ENCODE peak calls at places on chromosomes 3 and 15, in five cellular contexts. Y is stimulated activated CD4-positive, alpha-beta T cell treated with anti-CD3 and anti-CD28 coated beads, Interleukin-1b, Interleukin-23, amount 100 ng/mL, for 1 hour; A is AG10803; B is HFFc6; E is Ammon's horn. I is an unnamed sample.

GRCh38 chr3:46860381-46861292 is 2.6 kb downstream of the MYL3 start:
- DNase-seq in Y (no peak), A (no peak), B (no peak), E (no peak), I (no peak)

GRCh38 chr15:49458145-49458544 is 35.1 kb downstream of the FGF7 start:
- DNase-seq in Y (no peak), A (peak; percentile 37), B (peak; percentile 27), E (no peak), I (no peak)

GRCh38 chr3:100160516-100160915 is 46.2 kb upstream of the FILIP1L start:
- DNase-seq in Y (no peak), A (no peak), B (no peak), E (no peak), I (no peak)

GRCh38 chr3:111801697-111802655 is 57.1 kb upstream of the PHLDB2 start:
- DNase-seq in Y (no peak), A (peak; percentile 93), B (peak; percentile 89), E (no peak), I (no peak)

GRCh38 chr3:164004205-164004604 is 1074.1 kb downstream of the SI start:
- DNase-seq in Y (no peak), A (no peak), B (no peak), E (no peak), I (no peak)

GRCh38 chr3:61417352-61417751 is 144.0 kb upstream of the PTPRG start:
- DNase-seq in Y (no peak), A (peak; percentile 40), B (no peak), E (no peak), I (no peak)

GRCh38 chr3:69200384-69201068 is 78.1 kb upstream of the LMOD3 start:
- DNase-seq in Y (no peak), A (peak; percentile 3), B (no peak), E (no peak), I (no peak)

GRCh38 chr3:122969585-122970453 is 57.7 kb downstream of the SEMA5B start:
- DNase-seq in Y (no peak), A (peak; percentile 62), B (peak; percentile 39), E (peak; percentile 60), I (no peak)

GRCh38 chr3:192367616-192368015 is 359.7 kb downstream of the FGF12 start:
- DNase-seq in Y (no peak), A (no peak), B (no peak), E (no peak), I (no peak)

GRCh38 chr3:156812521-156813335 is 13.4 kb upstream of the LEKR1 start:
- DNase-seq in Y (no peak), A (peak; percentile 49), B (no peak), E (no peak), I (no peak)

GRCh38 chr3:16547555-16547954 is 34.1 kb upstream of the RFTN1 start:
- DNase-seq in Y (no peak), A (no peak), B (no peak), E (no peak), I (no peak)

GRCh38 chr15:63146684-63147083 is 10.6 kb downstream of the RPS27L start:
- DNase-seq in Y (no peak), A (no peak), B (no peak), E (no peak), I (no peak)